ENCODE peak calls at places on chromosomes 16 and 17, in ten cellular contexts. One of them, this sample, is unnamed.

GRCh38 chr17:77535892-77536291 is 395.1 kb downstream of the SEC14L1 start:
- DNase-seq in Kasumi-1: no peak
- DNase-seq in AG08395: no peak
- DNase-seq in non-pigmented ciliary epithelial cell: no peak
- DNase-seq in NCI-H2081: no peak
- DNase-seq in stimulated activated CD4-positive, alpha-beta T cell treated with anti-CD3 and anti-CD28 coated beads, Interleukin-4, amount 100 ng/mL, for 4 hours: no peak
- DNase-seq in HT-29: no peak
- DNase-seq in NCI-H510A: no peak
- DNase-seq in uterus: no peak
- DNase-seq in skeletal muscle cell: no peak
- DNase-seq in this sample: no peak

GRCh38 chr17:42548070-42548837 is 4.5 kb upstream of the HSD17B1 start:
- DNase-seq in Kasumi-1: no peak
- DNase-seq in AG08395: no peak
- DNase-seq in non-pigmented ciliary epithelial cell: no peak
- DNase-seq in NCI-H2081: peak
- DNase-seq in stimulated activated CD4-positive, alpha-beta T cell treated with anti-CD3 and anti-CD28 coated beads, Interleukin-4, amount 100 ng/mL, for 4 hours: peak
- DNase-seq in HT-29: peak
- DNase-seq in NCI-H510A: peak
- DNase-seq in uterus: peak
- DNase-seq in skeletal muscle cell: no peak
- DNase-seq in this sample: no peak

GRCh38 chr17:7992924-7993323 is 9.5 kb upstream of the GUCY2D start:
- DNase-seq in Kasumi-1: no peak
- DNase-seq in AG08395: no peak
- DNase-seq in non-pigmented ciliary epithelial cell: no peak
- DNase-seq in NCI-H2081: no peak
- DNase-seq in stimulated activated CD4-positive, alpha-beta T cell treated with anti-CD3 and anti-CD28 coated beads, Interleukin-4, amount 100 ng/mL, for 4 hours: no peak
- DNase-seq in HT-29: no peak
- DNase-seq in NCI-H510A: no peak
- DNase-seq in uterus: no peak
- DNase-seq in skeletal muscle cell: no peak
- DNase-seq in this sample: no peak

GRCh38 chr17:9232591-9233270 is 211.4 kb downstream of the NTN1 start:
- DNase-seq in Kasumi-1: no peak
- DNase-seq in AG08395: peak
- DNase-seq in non-pigmented ciliary epithelial cell: no peak
- DNase-seq in NCI-H2081: no peak
- DNase-seq in stimulated activated CD4-positive, alpha-beta T cell treated with anti-CD3 and anti-CD28 coated beads, Interleukin-4, amount 100 ng/mL, for 4 hours: no peak
- DNase-seq in HT-29: no peak
- DNase-seq in NCI-H510A: no peak
- DNase-seq in uterus: peak
- DNase-seq in skeletal muscle cell: no peak
- DNase-seq in this sample: no peak

GRCh38 chr17:75808905-75809621 is 24.5 kb downstream of the UNK start:
- DNase-seq in Kasumi-1: no peak
- DNase-seq in AG08395: peak
- DNase-seq in non-pigmented ciliary epithelial cell: no peak
- DNase-seq in NCI-H2081: no peak
- DNase-seq in stimulated activated CD4-positive, alpha-beta T cell treated with anti-CD3 and anti-CD28 coated beads, Interleukin-4, amount 100 ng/mL, for 4 hours: no peak
- DNase-seq in HT-29: no peak
- DNase-seq in NCI-H510A: no peak
- DNase-seq in uterus: peak
- DNase-seq in skeletal muscle cell: peak
- DNase-seq in this sample: peak

GRCh38 chr17:68172461-68172954 is 75.3 kb upstream of the AMZ2 start:
- DNase-seq in Kasumi-1: peak
- DNase-seq in AG08395: peak
- DNase-seq in non-pigmented ciliary epithelial cell: peak
- DNase-seq in NCI-H2081: peak
- DNase-seq in stimulated activated CD4-positive, alpha-beta T cell treated with anti-CD3 and anti-CD28 coated beads, Interleukin-4, amount 100 ng/mL, for 4 hours: peak
- DNase-seq in HT-29: peak
- DNase-seq in NCI-H510A: peak
- DNase-seq in uterus: peak
- DNase-seq in skeletal muscle cell: peak
- DNase-seq in this sample: no peak

GRCh38 chr16:20147091-20147490 is 73.4 kb upstream of the GPR139 start:
- DNase-seq in Kasumi-1: no peak
- DNase-seq in AG08395: no peak
- DNase-seq in non-pigmented ciliary epithelial cell: no peak
- DNase-seq in NCI-H2081: no peak
- DNase-seq in stimulated activated CD4-positive, alpha-beta T cell treated with anti-CD3 and anti-CD28 coated beads, Interleukin-4, amount 100 ng/mL, for 4 hours: no peak
- DNase-seq in HT-29: no peak
- DNase-seq in NCI-H510A: no peak
- DNase-seq in uterus: no peak
- DNase-seq in skeletal muscle cell: no peak
- DNase-seq in this sample: no peak

GRCh38 chr17:19915579-19915978 is 47.8 kb upstream of the ULK2 start:
- DNase-seq in Kasumi-1: no peak
- DNase-seq in AG08395: no peak
- DNase-seq in non-pigmented ciliary epithelial cell: no peak
- DNase-seq in NCI-H2081: no peak
- DNase-seq in stimulated activated CD4-positive, alpha-beta T cell treated with anti-CD3 and anti-CD28 coated beads, Interleukin-4, amount 100 ng/mL, for 4 hours: no peak
- DNase-seq in HT-29: no peak
- DNase-seq in NCI-H510A: no peak
- DNase-seq in uterus: no peak
- DNase-seq in skeletal muscle cell: no peak
- DNase-seq in this sample: no peak

GRCh38 chr17:39812466-39812865 is 51.6 kb downstream of the IKZF3 start:
- DNase-seq in Kasumi-1: no peak
- DNase-seq in AG08395: no peak
- DNase-seq in non-pigmented ciliary epithelial cell: no peak
- DNase-seq in NCI-H2081: peak
- DNase-seq in stimulated activated CD4-positive, alpha-beta T cell treated with anti-CD3 and anti-CD28 coated beads, Interleukin-4, amount 100 ng/mL, for 4 hours: no peak
- DNase-seq in HT-29: no peak
- DNase-seq in NCI-H510A: no peak
- DNase-seq in uterus: no peak
- DNase-seq in skeletal muscle cell: no peak
- DNase-seq in this sample: no peak

GRCh38 chr17:79838541-79839274 is 532 bp downstream of the CBX4 start:
- DNase-seq in Kasumi-1: peak
- DNase-seq in AG08395: peak
- DNase-seq in non-pigmented ciliary epithelial cell: no peak
- DNase-seq in NCI-H2081: peak
- DNase-seq in stimulated activated CD4-positive, alpha-beta T cell treated with anti-CD3 and anti-CD28 coated beads, Interleukin-4, amount 100 ng/mL, for 4 hours: no peak
- DNase-seq in HT-29: peak
- DNase-seq in NCI-H510A: no peak
- DNase-seq in uterus: no peak
- DNase-seq in skeletal muscle cell: no peak
- DNase-seq in this sample: no peak

GRCh38 chr17:27218719-27219488 is 75.0 kb upstream of the WSB1 start:
- DNase-seq in Kasumi-1: no peak
- DNase-seq in AG08395: no peak
- DNase-seq in non-pigmented ciliary epithelial cell: no peak
- DNase-seq in NCI-H2081: no peak
- DNase-seq in stimulated activated CD4-positive, alpha-beta T cell treated with anti-CD3 and anti-CD28 coated beads, Interleukin-4, amount 100 ng/mL, for 4 hours: no peak
- DNase-seq in HT-29: no peak
- DNase-seq in NCI-H510A: no peak
- DNase-seq in uterus: no peak
- DNase-seq in skeletal muscle cell: no peak
- DNase-seq in this sample: no peak

GRCh38 chr17:82805823-82806222 is 34.0 kb downstream of the ZNF750 start:
- DNase-seq in Kasumi-1: no peak
- DNase-seq in AG08395: no peak
- DNase-seq in non-pigmented ciliary epithelial cell: no peak
- DNase-seq in NCI-H2081: no peak
- DNase-seq in stimulated activated CD4-positive, alpha-beta T cell treated with anti-CD3 and anti-CD28 coated beads, Interleukin-4, amount 100 ng/mL, for 4 hours: no peak
- DNase-seq in HT-29: no peak
- DNase-seq in NCI-H510A: no peak
- DNase-seq in uterus: no peak
- DNase-seq in skeletal muscle cell: no peak
- DNase-seq in this sample: no peak

GRCh38 chr17:65459667-65460415 is 101.6 kb downstream of the AXIN2 start:
- DNase-seq in Kasumi-1: no peak
- DNase-seq in AG08395: no peak
- DNase-seq in non-pigmented ciliary epithelial cell: no peak
- DNase-seq in NCI-H2081: no peak
- DNase-seq in stimulated activated CD4-positive, alpha-beta T cell treated with anti-CD3 and anti-CD28 coated beads, Interleukin-4, amount 100 ng/mL, for 4 hours: no peak
- DNase-seq in HT-29: no peak
- DNase-seq in NCI-H510A: no peak
- DNase-seq in uterus: no peak
- DNase-seq in skeletal muscle cell: no peak
- DNase-seq in this sample: no peak

GRCh38 chr16:79528281-79528680 is 72.3 kb downstream of the MAF start:
- DNase-seq in Kasumi-1: no peak
- DNase-seq in AG08395: no peak
- DNase-seq in non-pigmented ciliary epithelial cell: no peak
- DNase-seq in NCI-H2081: no peak
- DNase-seq in stimulated activated CD4-positive, alpha-beta T cell treated with anti-CD3 and anti-CD28 coated beads, Interleukin-4, amount 100 ng/mL, for 4 hours: no peak
- DNase-seq in HT-29: no peak
- DNase-seq in NCI-H510A: no peak
- DNase-seq in uterus: no peak
- DNase-seq in skeletal muscle cell: no peak
- DNase-seq in this sample: no peak

GRCh38 chr17:8875957-8876356 is 8.5 kb upstream of the PIK3R6 start:
- DNase-seq in Kasumi-1: no peak
- DNase-seq in AG08395: peak
- DNase-seq in non-pigmented ciliary epithelial cell: no peak
- DNase-seq in NCI-H2081: no peak
- DNase-seq in stimulated activated CD4-positive, alpha-beta T cell treated with anti-CD3 and anti-CD28 coated beads, Interleukin-4, amount 100 ng/mL, for 4 hours: no peak
- DNase-seq in HT-29: no peak
- DNase-seq in NCI-H510A: no peak
- DNase-seq in uterus: no peak
- DNase-seq in skeletal muscle cell: peak
- DNase-seq in this sample: no peak